ENCODE peak calls at places on chromosomes 16 and 17, in seven cellular contexts. F is fibroblast of lung, K is Panc1, G is thoracic aorta, T is lung, N is brain microvascular endothelial cell, D is hepatocyte. L is an unnamed sample.

GRCh38 chr17:17326275-17326875 is 23.2 kb downstream of the NT5M start:
- DNase-seq in D (no peak), G (no peak), N (no peak), F (no peak), K (no peak), T (no peak), L (no peak)

GRCh38 chr17:4266550-4266949 is 2.8 kb upstream of the ANKFY1 start:
- DNase-seq in D (no peak), T (no peak), K (no peak), F (no peak), N (no peak), G (no peak), L (no peak)

GRCh38 chr16:69706256-69706974 is 19.9 kb downstream of the NQO1 start:
- DNase-seq in D (no peak), G (no peak), N (no peak), T (no peak), K (no peak), F (peak; percentile 30), L (no peak)

GRCh38 chr17:46964315-46965265 is 14.5 kb downstream of the RPRML start:
- DNase-seq in G (no peak), D (no peak), F (peak; percentile 26), T (no peak), N (peak; percentile 14), K (no peak), L (peak; percentile 41)

GRCh38 chr17:35898283-35899070 is 18.3 kb upstream of the CCL5 start:
- DNase-seq in K (no peak), D (no peak), T (peak; percentile 39), F (no peak), G (no peak), N (no peak), L (no peak)

GRCh38 chr17:16989953-16990860 is 18.3 kb upstream of the TNFRSF13B start:
- DNase-seq in D (no peak), G (no peak), T (no peak), N (no peak), K (no peak), F (no peak), L (peak; percentile 53)

GRCh38 chr16:79294568-79294967 is 306.0 kb downstream of the MAF start:
- DNase-seq in K (no peak), D (peak; percentile 56), T (no peak), N (no peak), F (no peak), G (no peak), L (no peak)

GRCh38 chr17:69056179-69056823 is 4.4 kb downstream of the ABCA9 start:
- DNase-seq in T (no peak), D (no peak), K (no peak), G (no peak), N (no peak), F (no peak), L (no peak)

GRCh38 chr16:71709231-71709781 is 15.2 kb downstream of the PHLPP2 start:
- DNase-seq in N (no peak), F (peak; percentile 34), T (no peak), D (peak; percentile 24), K (no peak), G (no peak), L (peak; percentile 71)

GRCh38 chr17:39607057-39607850 is 466 bp downstream of the NEUROD2 start:
- DNase-seq in D (no peak), F (no peak), G (no peak), K (no peak), N (no peak), T (no peak), L (no peak)
- H3K4me3 ChIP-seq in D (no peak overlapping the region), F (no peak overlapping the region), G (peak overlapping the region; percentile 39), K (no peak overlapping the region), N (no peak overlapping the region), T (no peak overlapping the region), L (no peak overlapping the region)

GRCh38 chr16:4683255-4684029 is 9.9 kb upstream of the NUDT16L1 start:
- DNase-seq in D (no peak), K (no peak), G (no peak), T (no peak), F (no peak), N (no peak), L (no peak)

GRCh38 chr16:4681471-4682083 is 11.8 kb upstream of the NUDT16L1 start:
- DNase-seq in D (no peak), G (no peak), K (no peak), N (no peak), T (no peak), F (no peak), L (no peak)

GRCh38 chr16:4682084-4682581 is 11.2 kb upstream of the NUDT16L1 start:
- DNase-seq in D (no peak), T (no peak), N (no peak), G (no peak), K (no peak), F (no peak), L (no peak)

GRCh38 chr16:4684030-4684715 is 9.2 kb upstream of the NUDT16L1 start:
- DNase-seq in D (no peak), N (no peak), K (no peak), F (no peak), G (no peak), T (no peak), L (no peak)

DNA sequence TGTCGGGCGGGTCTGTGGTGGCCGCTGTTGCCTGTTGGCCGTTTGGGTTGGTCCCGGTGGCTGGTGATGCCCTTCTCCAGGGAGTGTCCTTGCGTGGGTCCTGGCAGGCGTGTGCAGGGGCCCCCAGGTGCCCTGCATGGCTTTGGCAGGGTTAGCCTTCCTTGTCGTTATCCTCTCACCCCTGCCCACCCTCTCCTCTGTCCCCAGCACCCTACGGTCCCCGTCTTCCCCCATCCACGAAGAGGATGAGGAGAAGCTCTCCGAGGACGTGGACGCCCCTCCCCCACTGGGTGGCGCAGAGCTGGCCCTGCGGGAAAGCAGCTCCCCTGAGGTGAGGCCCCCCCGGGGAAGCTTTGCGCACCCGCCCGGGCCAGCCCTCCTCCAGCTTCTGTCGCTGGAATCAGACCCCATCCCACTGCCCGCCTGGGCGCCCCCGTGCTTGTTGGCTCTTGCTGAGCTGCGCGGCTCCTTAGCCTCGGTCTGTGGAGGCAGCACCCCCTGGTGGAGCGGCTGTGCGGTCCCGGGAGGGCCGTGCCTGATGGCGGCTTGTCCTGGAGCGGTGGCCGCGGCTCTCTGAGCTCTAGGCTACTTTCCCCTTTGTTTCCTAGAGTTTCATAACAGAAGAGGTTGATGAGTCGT is 10.6 kb upstream of the NUDT16L1 start:
- DNase-seq in T (peak; percentile 74), F (peak; percentile 37), D (no peak), K (no peak), N (peak; percentile 14), G (no peak), L (peak; percentile 41)
- TF ChIP-seq CTCF in T (no peak), F (peak; percentile 51), D (peak; percentile 23), K (no peak), N (peak; percentile 79), G (no peak), L (peak; percentile 13)

DNA sequence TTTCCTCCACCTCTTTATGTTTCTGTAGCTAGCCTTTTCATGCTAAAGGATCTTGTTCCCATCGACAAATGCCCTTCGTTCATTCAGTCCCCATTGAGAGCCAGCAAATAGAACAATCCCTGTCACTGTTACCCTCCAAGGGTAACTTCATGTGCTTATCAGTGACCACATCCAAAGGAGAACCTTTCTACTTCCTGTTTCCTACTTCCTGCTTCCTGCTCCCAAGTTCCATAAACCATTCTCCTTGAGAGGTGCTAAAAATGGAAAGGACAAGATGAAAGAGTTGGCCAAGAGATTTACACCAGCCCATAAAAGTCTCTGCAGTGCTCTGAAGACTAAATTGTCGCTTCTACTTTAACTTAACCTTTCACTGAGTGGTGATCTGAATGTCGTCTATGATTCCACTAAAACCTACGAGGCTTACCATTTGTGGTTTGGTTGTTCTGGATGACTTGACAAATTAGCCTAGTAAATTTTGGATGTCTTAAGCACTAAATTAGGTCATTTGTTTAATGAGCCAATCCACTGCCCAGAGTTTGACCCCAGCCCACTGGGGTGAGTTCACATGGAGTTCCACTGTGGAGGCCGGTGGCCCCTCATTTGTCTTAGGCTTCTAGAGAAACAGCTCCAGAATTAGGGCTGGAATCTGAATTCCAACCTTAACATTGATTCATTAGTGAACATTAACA is 333.1 kb downstream of the FOXL1 start:
- DNase-seq in D (no peak), G (no peak), K (no peak), T (no peak), F (no peak), N (no peak), L (no peak)
- H3K4me3 ChIP-seq in D (no peak overlapping the region), G (no peak overlapping the region), K (no peak overlapping the region), T (no peak overlapping the region), F (no peak overlapping the region), N (no peak overlapping the region), L (no peak overlapping the region)

GRCh38 chr16:82061861-82062525 is 26.9 kb downstream of the HSD17B2 start:
- DNase-seq in N (peak; percentile 24), G (no peak), T (no peak), F (peak; percentile 25), K (no peak), D (no peak), L (no peak)
- TF ChIP-seq CTCF in N (peak; percentile 63), G (no peak), T (peak; percentile 10), F (peak; percentile 35), K (peak; percentile 72), D (peak; percentile 34), L (peak; percentile 12)

DNA sequence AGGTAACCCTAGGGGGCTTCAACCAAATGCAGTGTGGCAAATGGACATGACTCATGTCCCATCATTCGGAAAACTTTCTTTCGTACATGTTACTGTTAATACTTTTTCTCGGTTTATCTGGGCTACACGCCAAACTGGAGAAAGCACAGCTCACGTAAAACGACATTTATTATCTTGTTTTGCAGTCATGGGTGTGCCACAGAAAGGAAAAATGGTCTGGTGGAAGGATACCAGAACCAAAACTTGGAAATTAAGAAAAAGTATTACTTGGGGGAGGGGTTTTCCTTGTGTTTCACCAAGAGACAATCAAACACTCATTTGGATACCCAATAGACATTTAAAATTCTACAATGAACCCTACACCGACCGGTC is 23.6 kb downstream of the ALOX15B start:
- DNase-seq in F (peak; percentile 42), K (no peak), D (no peak), T (no peak), N (peak; percentile 39), G (no peak), L (peak; percentile 50)
- H3K4me3 ChIP-seq in F (no peak overlapping the region), K (no peak overlapping the region), D (no peak overlapping the region), T (no peak overlapping the region), N (no peak overlapping the region), G (peak overlapping the region; percentile 17), L (no peak overlapping the region)

GRCh38 chr16:61014869-61015268 is 1021.4 kb downstream of the CDH8 start:
- DNase-seq in T (no peak), G (no peak), F (no peak), K (no peak), D (no peak), N (no peak), L (no peak)
- TF ChIP-seq CTCF in T (no peak), G (no peak), F (no peak), K (no peak), D (no peak), N (no peak), L (no peak)